ENCODE peak calls at places on chromosomes 6 and 20, in seven cellular contexts. O, Q, Z, S, U, D and W are unnamed samples.
A peak's percentile ranks its signal among the peaks of the same experiment; 100 is the strongest.

GRCh38 chr20:1062334-1063015 is 55.9 kb upstream of the PSMF1 start:
- DNase-seq in O (no peak), Q (no peak), Z (no peak), S (no peak), U (peak; percentile 26), D (no peak), W (no peak)

GRCh38 chr6:45212976-45213375 is 115.2 kb upstream of the RUNX2 start:
- DNase-seq in O (peak; percentile 9), Q (no peak), Z (no peak), S (no peak), U (no peak), D (no peak), W (no peak)

GRCh38 chr20:38471245-38471644 is 1.4 kb upstream of the RALGAPB start:
- DNase-seq in O (no peak), Q (no peak), Z (no peak), S (no peak), U (no peak), D (no peak), W (no peak)

GRCh38 chr6:18388942-18389341 is 1.8 kb downstream of the RNF144B start:
- DNase-seq in O (no peak), Q (no peak), Z (no peak), S (peak; percentile 66), U (no peak), D (no peak), W (no peak)

GRCh38 chr6:52020961-52021570 is 66.3 kb downstream of the PKHD1 start:
- DNase-seq in O (peak; percentile 42), Q (no peak), Z (no peak), S (peak; percentile 44), U (no peak), D (no peak), W (no peak)

GRCh38 chr6:128739112-128739511 is 143.8 kb upstream of the LAMA2 start:
- DNase-seq in O (no peak), Q (no peak), Z (no peak), S (no peak), U (no peak), D (no peak), W (no peak)

GRCh38 chr6:112253505-112253841 is 894 bp downstream of the LAMA4 start:
- DNase-seq in O (peak; percentile 17), Q (no peak), Z (no peak), S (no peak), U (no peak), D (no peak), W (no peak)

GRCh38 chr6:107330190-107330589 is 129.2 kb downstream of the PDSS2 start:
- DNase-seq in O (no peak), Q (no peak), Z (no peak), S (no peak), U (no peak), D (peak; percentile 75), W (no peak)

GRCh38 chr20:60053125-60053812 is 95.0 kb downstream of the CDH26 start:
- DNase-seq in O (no peak), Q (no peak), Z (no peak), S (no peak), U (no peak), D (no peak), W (no peak)

GRCh38 chr6:131134220-131134831 is 941 bp upstream of the AKAP7 start:
- DNase-seq in O (no peak), Q (no peak), Z (no peak), S (no peak), U (no peak), D (no peak), W (no peak)

GRCh38 chr6:151589667-151590066 is 95.8 kb downstream of the CCDC170 start:
- DNase-seq in O (peak; percentile 23), Q (no peak), Z (no peak), S (no peak), U (no peak), D (no peak), W (no peak)

GRCh38 chr6:73290435-73290834 is 27.4 kb upstream of the KHDC1 start:
- DNase-seq in O (no peak), Q (no peak), Z (no peak), S (no peak), U (no peak), D (no peak), W (no peak)

GRCh38 chr6:166957087-166957804 is 896 bp upstream of the RNASET2 start:
- DNase-seq in O (peak; percentile 68), Q (no peak), Z (peak; percentile 55), S (no peak), U (peak; percentile 61), D (no peak), W (no peak)

GRCh38 chr20:64188682-64189529 is 24.7 kb downstream of the MYT1 start:
- DNase-seq in O (peak; percentile 74), Q (no peak), Z (peak; percentile 76), S (peak; percentile 20), U (no peak), D (no peak), W (no peak)

GRCh38 chr6:36239710-36240256 is 30.1 kb upstream of the PNPLA1 start:
- DNase-seq in O (no peak), Q (no peak), Z (no peak), S (no peak), U (no peak), D (no peak), W (no peak)

GRCh38 chr6:148146717-148147116 is 195.9 kb upstream of the SASH1 start:
- DNase-seq in O (no peak), Q (no peak), Z (no peak), S (no peak), U (no peak), D (no peak), W (no peak)

GRCh38 chr20:49340161-49340966 is 62.5 kb upstream of the ZNFX1 start:
- DNase-seq in O (no peak), Q (no peak), Z (no peak), S (no peak), U (no peak), D (no peak), W (no peak)

GRCh38 chr6:69957990-69958559 is 91.7 kb downstream of the COL19A1 start:
- DNase-seq in O (no peak), Q (no peak), Z (no peak), S (peak; percentile 33), U (no peak), D (no peak), W (no peak)

GRCh38 chr6:16690244-16691142 is 70.8 kb downstream of the ATXN1 start:
- DNase-seq in O (no peak), Q (no peak), Z (no peak), S (peak; percentile 55), U (no peak), D (no peak), W (no peak)

GRCh38 chr6:30206152-30206551 is 7.1 kb downstream of the TRIM26 start:
- DNase-seq in O (no peak), Q (no peak), Z (no peak), S (no peak), U (no peak), D (no peak), W (no peak)

GRCh38 chr6:162849269-162849668 is 121.5 kb downstream of the PACRG start:
- DNase-seq in O (no peak), Q (no peak), Z (no peak), S (no peak), U (no peak), D (no peak), W (no peak)

GRCh38 chr20:9301129-9302072 is 213.0 kb upstream of the LAMP5 start:
- DNase-seq in O (peak; percentile 4), Q (no peak), Z (no peak), S (peak; percentile 90), U (no peak), D (no peak), W (no peak)

GRCh38 chr20:64065062-64065972 is 2.3 kb downstream of the TCEA2 start:
- DNase-seq in O (no peak), Q (no peak), Z (no peak), S (no peak), U (no peak), D (no peak), W (no peak)

GRCh38 chr20:47154089-47154488 is 202.4 kb downstream of the ZMYND8 start:
- DNase-seq in O (no peak), Q (no peak), Z (no peak), S (no peak), U (no peak), D (no peak), W (no peak)

GRCh38 chr20:47150403-47151152 is 205.9 kb downstream of the ZMYND8 start:
- DNase-seq in O (peak; percentile 91), Q (no peak), Z (peak; percentile 91), S (peak; percentile 72), U (peak; percentile 64), D (no peak), W (peak; percentile 32)

GRCh38 chr20:47149939-47150338 is 206.6 kb downstream of the ZMYND8 start:
- DNase-seq in O (no peak), Q (no peak), Z (no peak), S (no peak), U (no peak), D (no peak), W (no peak)

GRCh38 chr20:47148059-47148458 is 208.4 kb downstream of the ZMYND8 start:
- DNase-seq in O (no peak), Q (no peak), Z (no peak), S (no peak), U (no peak), D (no peak), W (no peak)

GRCh38 chr20:47152078-47152477 is 204.4 kb downstream of the ZMYND8 start:
- DNase-seq in O (no peak), Q (no peak), Z (no peak), S (no peak), U (no peak), D (no peak), W (no peak)
- H3K4me1 ChIP-seq in O (no peaks in the 10 kb centered on the region), Q (no peaks in the 10 kb centered on the region), Z (no peaks in the 10 kb centered on the region), S (no peaks in the 10 kb centered on the region), U (no peaks in the 10 kb centered on the region), D (no peaks in the 10 kb centered on the region), W (no peaks in the 10 kb centered on the region)

DNA sequence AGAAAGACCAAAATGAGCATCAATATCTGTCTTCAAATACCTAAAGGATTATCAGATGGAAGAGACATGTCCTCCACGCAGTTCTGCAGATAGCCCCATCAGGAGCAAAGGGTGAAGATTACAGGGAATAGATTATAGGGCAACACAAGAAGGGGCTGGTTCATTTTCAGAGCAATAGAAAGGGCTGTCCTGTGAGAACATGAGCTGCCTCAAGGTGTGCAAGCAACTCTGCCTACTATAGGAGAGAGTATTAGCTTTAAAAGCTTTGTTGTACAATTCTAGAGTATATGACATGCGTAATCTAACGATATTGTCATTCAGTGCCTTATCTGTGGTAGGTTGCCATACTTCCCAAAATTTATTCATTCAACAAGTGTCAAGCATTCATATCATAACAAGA is 112.7 kb downstream of the NRSN1 start:
- DNase-seq in O (no peak), Q (no peak), Z (no peak), S (no peak), U (no peak), D (no peak), W (no peak)
- TF ChIP-seq CTCF in O (no peak), Q (no peak), Z (no peak), S (no peak), U (no peak), D (no peak), W (no peak)

DNA sequence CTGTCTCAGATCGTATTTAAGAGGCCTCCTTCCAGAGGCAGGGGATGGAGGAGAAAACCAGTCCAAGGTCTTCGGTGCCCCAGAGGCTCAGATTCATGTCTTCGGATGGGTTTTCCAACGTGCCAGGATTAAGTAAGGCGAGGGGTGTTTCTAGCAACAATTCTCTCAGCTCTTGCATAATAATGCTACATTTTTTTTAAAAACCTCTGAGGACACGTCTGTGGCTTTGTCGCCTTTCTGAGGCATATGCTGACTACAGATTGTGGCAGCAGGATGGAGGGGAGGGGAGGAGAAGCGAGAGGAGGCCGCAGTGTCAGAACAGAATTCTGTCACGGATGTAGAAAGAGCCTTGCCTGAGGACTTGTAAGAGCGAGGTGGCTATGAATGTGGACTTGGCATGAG is 17.7 kb upstream of the CCDC167 start:
- DNase-seq in O (no peak), Q (no peak), Z (no peak), S (peak; percentile 26), U (no peak), D (no peak), W (no peak)
- H3K27ac ChIP-seq in O (no peak overlapping the region), Q (no peak overlapping the region), Z (no peak overlapping the region), S (no peak overlapping the region), U (peak overlapping the region; percentile 68), D (peak overlapping the region; percentile 51), W (no peak overlapping the region)

GRCh38 chr20:17875981-17876385 is 92.6 kb downstream of the SNX5 start:
- DNase-seq in O (peak; percentile 39), Q (no peak), Z (peak; percentile 66), S (no peak), U (no peak), D (no peak), W (no peak)
- H3K4me1 ChIP-seq in O (peaks cover 12% of the 10 kb centered on the region), Q (no peaks in the 10 kb centered on the region), Z (peaks cover 8% of the 10 kb centered on the region), S (peaks cover 22% of the 10 kb centered on the region), U (peaks cover 47% of the 10 kb centered on the region), D (peaks cover 26% of the 10 kb centered on the region), W (peaks cover 26% of the 10 kb centered on the region)